ENCODE peak calls at places on chromosomes 1 and 21, in seven cellular contexts. A, W, J, Z, Q, K and C are unnamed samples.

GRCh38 chr1:19425643-19426245 is 59.6 kb downstream of the CAPZB start:
- DNase-seq in A (no peak), W (no peak), J (no peak), Z (no peak), Q (no peak), K (no peak), C (no peak)

GRCh38 chr1:17802164-17802563 is 47.0 kb downstream of the ACTL8 start:
- DNase-seq in A (no peak), W (no peak), J (peak; percentile 50), Z (no peak), Q (no peak), K (no peak), C (no peak)

GRCh38 chr1:206581571-206581981 is 30.7 kb downstream of the EIF2D start:
- DNase-seq in A (no peak), W (peak; percentile 85), J (no peak), Z (peak; percentile 55), Q (no peak), K (no peak), C (no peak)

GRCh38 chr1:16081636-16082035 is 8.2 kb upstream of the FAM131C start:
- DNase-seq in A (no peak), W (no peak), J (no peak), Z (no peak), Q (peak; percentile 22), K (no peak), C (no peak)

GRCh38 chr1:10451286-10451685 is 1.5 kb downstream of the CORT start:
- DNase-seq in A (no peak), W (no peak), J (peak; percentile 79), Z (no peak), Q (no peak), K (no peak), C (peak; percentile 58)

GRCh38 chr1:180946056-180946455 is 33.4 kb downstream of the KIAA1614 start:
- DNase-seq in A (no peak), W (no peak), J (no peak), Z (no peak), Q (no peak), K (no peak), C (no peak)

GRCh38 chr21:46455575-46456385 is 2.9 kb upstream of the DIP2A start:
- DNase-seq in A (no peak), W (peak; percentile 97), J (peak; percentile 37), Z (no peak), Q (no peak), K (no peak), C (peak; percentile 61)

GRCh38 chr21:33026878-33027400 is 1.2 kb downstream of the OLIG2 start:
- DNase-seq in A (no peak), W (peak; percentile 20), J (no peak), Z (no peak), Q (no peak), K (no peak), C (peak; percentile 12)

GRCh38 chr1:17438176-17438976 is 1.1 kb downstream of the RCC2 start:
- DNase-seq in A (peak; percentile 53), W (peak; percentile 69), J (peak; percentile 52), Z (peak; percentile 69), Q (peak; percentile 55), K (peak; percentile 78), C (peak; percentile 39)